ENCODE peak calls at places on chromosomes 13 and 19, in seven cellular contexts. W, G, F, V, B, U and R are unnamed samples.

GRCh38 chr19:4186087-4186993 is 3.9 kb downstream of the ANKRD24 start:
- DNase-seq in W (peak), G (peak), F (peak), V (peak), B (peak), U (peak), R (peak)

GRCh38 chr19:43518051-43518450 is 8.9 kb downstream of the ETHE1 start:
- DNase-seq in W (no peak), G (no peak), F (no peak), V (no peak), B (no peak), U (no peak), R (no peak)

GRCh38 chr13:66879971-66880370 is 350.2 kb downstream of the PCDH9 start:
- DNase-seq in W (no peak), G (no peak), F (no peak), V (no peak), B (no peak), U (no peak), R (no peak)

GRCh38 chr19:34120846-34121639 is 51.3 kb upstream of the LSM14A start:
- DNase-seq in W (no peak), G (peak), F (peak), V (peak), B (peak), U (no peak), R (no peak)

GRCh38 chr13:78689011-78689410 is 30.1 kb upstream of the OBI1 start:
- DNase-seq in W (no peak), G (no peak), F (no peak), V (no peak), B (no peak), U (no peak), R (no peak)

GRCh38 chr19:3346677-3347353 is 19.6 kb upstream of the NFIC start:
- DNase-seq in W (peak), G (no peak), F (peak), V (peak), B (no peak), U (no peak), R (peak)

GRCh38 chr13:30607908-30608307 is 9.8 kb upstream of the USPL1 start:
- DNase-seq in W (no peak), G (no peak), F (no peak), V (no peak), B (peak), U (no peak), R (no peak)

GRCh38 chr13:112752711-112753541 is 63.1 kb downstream of the ATP11A start:
- DNase-seq in W (no peak), G (no peak), F (no peak), V (no peak), B (no peak), U (no peak), R (no peak)

GRCh38 chr13:114101831-114102520 is 30.4 kb downstream of the RASA3 start:
- DNase-seq in W (peak), G (no peak), F (peak), V (no peak), B (no peak), U (no peak), R (peak)

GRCh38 chr19:7691497-7691896 is 10.4 kb downstream of the FCER2 start:
- DNase-seq in W (no peak), G (no peak), F (no peak), V (no peak), B (no peak), U (no peak), R (no peak)

GRCh38 chr13:90686438-90686837 is 661.0 kb upstream of the MIR17HG start:
- DNase-seq in W (no peak), G (no peak), F (no peak), V (peak), B (no peak), U (no peak), R (no peak)

GRCh38 chr13:43484432-43485225 is 302.1 kb downstream of the ENOX1 start:
- DNase-seq in W (no peak), G (no peak), F (no peak), V (peak), B (no peak), U (no peak), R (no peak)

GRCh38 chr13:114131581-114132418 is 623 bp downstream of the RASA3 start:
- DNase-seq in W (no peak), G (peak), F (no peak), V (no peak), B (peak), U (no peak), R (no peak)

GRCh38 chr13:78228211-78228610 is 309.6 kb upstream of the EDNRB start:
- DNase-seq in W (no peak), G (no peak), F (no peak), V (no peak), B (no peak), U (no peak), R (no peak)

GRCh38 chr13:113744197-113745000 is 14.6 kb upstream of the TMEM255B start:
- DNase-seq in W (no peak), G (no peak), F (no peak), V (no peak), B (no peak), U (no peak), R (no peak)

GRCh38 chr13:75365724-75366173 is 116.2 kb downstream of the TBC1D4 start:
- DNase-seq in W (no peak), G (peak), F (no peak), V (no peak), B (peak), U (no peak), R (no peak)

GRCh38 chr19:11361771-11362731 is 6.8 kb downstream of the PLPPR2 start:
- DNase-seq in W (no peak), G (no peak), F (peak), V (no peak), B (no peak), U (no peak), R (no peak)

GRCh38 chr13:69264362-69265334 is 843.0 kb upstream of the ATXN8OS start:
- DNase-seq in W (no peak), G (no peak), F (no peak), V (no peak), B (no peak), U (no peak), R (no peak)

GRCh38 chr13:60654405-60654804 is 257.4 kb downstream of the TDRD3 start:
- DNase-seq in W (peak), G (no peak), F (peak), V (peak), B (no peak), U (no peak), R (no peak)

GRCh38 chr19:33186835-33187540 is 7.1 kb upstream of the LRP3 start:
- DNase-seq in W (no peak), G (no peak), F (peak), V (no peak), B (no peak), U (no peak), R (peak)

GRCh38 chr13:61183670-61184069 is 232.0 kb downstream of the PCDH20 start:
- DNase-seq in W (no peak), G (no peak), F (no peak), V (no peak), B (no peak), U (no peak), R (no peak)

GRCh38 chr19:41910992-41911888 is 17.0 kb downstream of the ERFL start:
- DNase-seq in W (no peak), G (no peak), F (no peak), V (no peak), B (no peak), U (no peak), R (no peak)

GRCh38 chr19:7280940-7281666 is 13.1 kb downstream of the INSR start:
- DNase-seq in W (no peak), G (no peak), F (no peak), V (no peak), B (no peak), U (no peak), R (no peak)

GRCh38 chr19:35116085-35116801 is 620 bp downstream of the FXYD3 start:
- DNase-seq in W (no peak), G (no peak), F (no peak), V (peak), B (no peak), U (no peak), R (no peak)